ENCODE peak calls at places on chromosomes 4 and X, in five cellular contexts. E is WERI-Rb-1, Q is AG04450, X is foreskin fibroblast, Z is Peyer's patch. O is an unnamed sample.

GRCh38 chrX:9055354-9055753 is 21.4 kb upstream of the FAM9B start:
- DNase-seq in E (no peak), Q (no peak), X (no peak), Z (no peak), O (no peak)

GRCh38 chr4:176031927-176032326 is 33.7 kb upstream of the WDR17 start:
- DNase-seq in E (no peak), Q (no peak), X (no peak), Z (no peak), O (no peak)

GRCh38 chr4:99679976-99680375 is 22.3 kb upstream of the C4orf54 start:
- DNase-seq in E (no peak), Q (no peak), X (no peak), Z (no peak), O (no peak)

GRCh38 chr4:186104114-186104894 is at the start of gene FAM149A:
- DNase-seq in E (peak), Q (no peak), X (no peak), Z (peak), O (peak)

GRCh38 chr4:169440446-169440845 is 169.7 kb upstream of the SH3RF1 start:
- DNase-seq in E (no peak), Q (no peak), X (no peak), Z (no peak), O (no peak)

GRCh38 chr4:73704314-73705055 is 35.9 kb upstream of the CXCL8 start:
- DNase-seq in E (no peak), Q (peak), X (peak), Z (peak), O (no peak)

GRCh38 chrX:102712216-102712966 is at the start of gene GPRASP2:
- DNase-seq in E (peak), Q (no peak), X (peak), Z (no peak), O (no peak)

GRCh38 chr4:168854216-168854921 is 155.7 kb downstream of the CBR4 start:
- DNase-seq in E (no peak), Q (no peak), X (peak), Z (no peak), O (no peak)

GRCh38 chrX:8433296-8434094 is 31.1 kb upstream of the VCX3B start:
- DNase-seq in E (no peak), Q (no peak), X (no peak), Z (no peak), O (no peak)

GRCh38 chr4:122689972-122690371 is 42.5 kb upstream of the BBS12 start:
- DNase-seq in E (no peak), Q (no peak), X (no peak), Z (no peak), O (no peak)

DNA sequence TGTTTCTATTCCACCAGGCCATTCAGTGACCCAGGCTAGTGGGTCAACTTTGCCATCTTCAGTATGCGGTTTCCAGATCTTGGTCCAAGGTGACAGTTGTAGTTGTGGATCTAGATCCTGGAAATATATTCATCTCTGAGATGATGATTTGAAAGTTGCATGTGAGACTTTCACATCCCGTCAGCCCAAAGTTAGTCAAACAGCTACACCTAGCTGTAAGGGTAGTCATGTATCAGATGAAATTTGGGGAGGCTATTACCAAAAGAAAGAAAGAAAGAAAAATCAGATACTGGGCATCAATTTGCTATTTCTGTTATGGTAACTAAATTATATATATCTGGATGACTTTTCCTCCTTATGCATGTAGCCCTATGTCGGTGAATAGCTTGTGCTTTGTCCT is 259.4 kb upstream of the ARX start:
- DNase-seq in E (no peak), Q (no peak), X (peak), Z (no peak), O (no peak)
- TF ChIP-seq CTCF in E (peak), Q (no peak), X (no peak), Z (no peak), O (no peak)

DNA sequence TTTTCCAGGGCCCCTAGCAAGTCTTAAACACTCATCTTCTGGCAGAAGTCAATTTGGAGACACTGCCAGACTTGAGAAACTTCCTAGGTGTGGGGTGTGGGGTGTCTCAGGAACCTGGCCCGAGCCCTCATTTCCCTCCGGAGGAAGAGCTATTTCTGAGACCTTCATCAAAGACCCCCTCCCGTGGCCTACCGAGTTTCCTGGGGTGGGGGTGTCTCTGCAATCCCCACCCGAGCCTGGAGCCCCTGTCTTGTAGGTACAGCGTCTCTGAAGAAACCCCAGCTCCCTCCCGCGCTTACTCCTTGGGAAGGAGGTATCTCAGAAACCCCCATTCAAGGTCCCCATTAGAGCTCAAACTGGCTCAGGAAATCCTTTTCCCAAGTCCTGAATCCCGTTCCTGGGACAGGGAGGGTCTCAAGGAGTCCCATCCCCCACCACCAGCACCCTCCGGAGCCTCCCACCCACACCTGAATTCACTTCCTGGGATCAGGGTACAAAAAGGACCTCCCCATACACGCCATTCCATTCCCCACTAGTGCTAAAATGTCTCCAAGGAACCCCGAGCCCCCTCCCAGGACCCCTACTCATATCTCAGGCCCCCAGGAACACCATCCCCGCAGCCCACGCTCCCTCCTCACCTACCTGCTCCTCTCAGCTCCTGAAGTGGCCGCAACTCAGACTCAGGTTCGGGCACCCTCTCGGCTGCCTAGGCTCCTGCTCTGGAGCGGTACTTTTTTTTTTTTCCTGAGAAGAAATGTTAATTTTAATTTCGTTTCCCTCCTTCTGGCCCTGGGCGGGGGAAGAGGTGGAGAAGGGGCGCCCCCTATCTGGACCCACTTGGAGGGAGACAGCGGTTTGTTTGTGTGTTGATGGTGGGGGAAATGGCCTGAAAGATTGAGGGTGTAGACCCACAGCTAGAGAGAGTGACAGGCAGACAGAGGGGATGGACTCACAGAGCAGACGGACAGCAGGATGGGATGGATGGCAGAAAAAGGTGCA is 1.1 kb downstream of the SLC38A5 start:
- DNase-seq in E (peak), Q (no peak), X (no peak), Z (peak), O (no peak)
- TF ChIP-seq CTCF in E (peak), Q (peak), X (no peak), Z (no peak), O (no peak)

DNA sequence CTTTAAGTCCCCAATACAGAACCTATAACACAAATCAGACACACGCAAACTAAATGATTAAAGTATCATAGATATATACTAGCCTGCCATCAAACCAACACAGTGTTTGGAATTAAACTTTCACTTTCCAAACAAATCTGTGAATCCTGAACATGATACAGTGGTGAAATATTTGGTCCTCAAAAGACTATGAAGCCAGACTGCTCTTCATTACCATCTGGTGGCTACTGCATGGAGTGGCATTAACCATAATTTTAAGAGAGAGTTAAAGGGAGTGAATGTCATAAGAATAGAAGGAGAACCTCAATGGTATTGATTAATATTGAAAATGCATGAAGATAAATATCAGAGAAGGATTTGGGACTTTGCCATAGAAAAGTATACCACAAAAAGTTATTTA is 9.2 kb upstream of the GABRA4 start:
- DNase-seq in E (no peak), Q (peak), X (peak), Z (no peak), O (no peak)
- TF ChIP-seq CTCF in E (no peak), Q (peak), X (no peak), Z (peak), O (no peak)

DNA sequence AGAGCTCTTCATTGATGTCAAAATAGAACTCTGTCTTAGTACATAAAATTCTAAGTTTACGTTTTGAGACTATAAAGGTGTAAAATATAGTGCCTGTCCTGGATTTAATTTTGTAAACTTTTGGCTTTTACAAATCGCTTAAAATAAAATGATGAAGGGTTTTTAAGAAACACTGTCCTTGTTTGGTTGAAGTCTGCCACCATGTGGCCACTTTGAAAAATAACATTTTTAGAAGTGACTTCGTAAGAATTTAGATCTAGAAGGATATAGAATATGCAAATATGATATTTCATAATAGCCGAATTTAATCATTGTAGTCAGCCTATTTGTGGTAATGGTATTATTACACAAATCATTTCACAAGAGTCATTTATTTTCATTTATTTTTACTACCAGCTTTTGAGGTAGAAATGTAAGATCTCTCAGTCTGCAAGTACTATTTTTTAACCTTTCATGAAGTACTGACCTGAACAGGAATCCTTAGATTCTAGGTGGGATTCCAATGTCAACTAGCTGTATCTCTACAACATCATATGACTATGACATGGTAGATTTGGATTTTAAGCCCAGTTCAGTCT is 31.0 kb upstream of the FAT4 start:
- DNase-seq in E (no peak), Q (no peak), X (peak), Z (no peak), O (no peak)
- TF ChIP-seq CTCF in E (no peak), Q (peak), X (no peak), Z (peak), O (peak)

GRCh38 chrX:45952030-45952429 is 593.2 kb downstream of the ZNF674 start:
- DNase-seq in E (no peak), Q (no peak), X (no peak), Z (no peak), O (no peak)
- TF ChIP-seq CTCF in E (peak), Q (peak), X (no peak), Z (no peak), O (no peak)

GRCh38 chr4:23455482-23455881 is 434.4 kb downstream of the PPARGC1A start:
- DNase-seq in E (peak), Q (no peak), X (no peak), Z (no peak), O (no peak)
- TF ChIP-seq CTCF in E (peak), Q (no peak), X (no peak), Z (peak), O (no peak)

O was measured in natural killer cell.